ENCODE peak calls at places on chromosomes 11 and 22, in five cellular contexts. One of them, this sample, is unnamed.

GRCh38 chr11:54930930-54931329 is 224.3 kb downstream of the OR4A5 start:
- DNase-seq in MM.1S: no peak
- DNase-seq in body of pancreas: no peak
- DNase-seq in A673: no peak
- DNase-seq in breast epithelium: no peak
- DNase-seq in this sample: no peak

GRCh38 chr22:28942333-28942732 is 59.0 kb downstream of the ZNRF3 start:
- DNase-seq in A673: no peak
- DNase-seq in body of pancreas: no peak
- DNase-seq in MM.1S: no peak
- DNase-seq in breast epithelium: no peak
- DNase-seq in this sample: no peak

GRCh38 chr11:10377182-10377581 is 72.3 kb downstream of the ADM start:
- DNase-seq in A673: no peak
- DNase-seq in breast epithelium: no peak
- DNase-seq in body of pancreas: no peak
- DNase-seq in MM.1S: no peak
- DNase-seq in this sample: no peak

GRCh38 chr22:46775364-46775758 is 12.9 kb downstream of the TBC1D22A start:
- DNase-seq in body of pancreas: no peak
- DNase-seq in MM.1S: no peak
- DNase-seq in A673: no peak
- DNase-seq in breast epithelium: no peak
- DNase-seq in this sample: no peak

GRCh38 chr22:20909543-20910303 is 7.5 kb upstream of the CRKL start:
- DNase-seq in body of pancreas: no peak
- DNase-seq in breast epithelium: no peak
- DNase-seq in A673: no peak
- DNase-seq in MM.1S: peak; percentile 60
- DNase-seq in this sample: no peak

GRCh38 chr11:93662177-93662575 is 694 bp downstream of the CEP295 start:
- DNase-seq in A673: peak; percentile 37
- DNase-seq in breast epithelium: no peak
- DNase-seq in body of pancreas: no peak
- DNase-seq in MM.1S: peak; percentile 45
- DNase-seq in this sample: no peak

GRCh38 chr11:104968856-104969776 is 742 bp upstream of the CASP4 start:
- DNase-seq in body of pancreas: peak; percentile 48
- DNase-seq in MM.1S: no peak
- DNase-seq in breast epithelium: no peak
- DNase-seq in A673: peak; percentile 64
- DNase-seq in this sample: no peak

GRCh38 chr11:94304559-94304958 is at the start of gene IZUMO1R:
- DNase-seq in MM.1S: no peak
- DNase-seq in A673: no peak
- DNase-seq in body of pancreas: no peak
- DNase-seq in breast epithelium: no peak
- DNase-seq in this sample: no peak

GRCh38 chr11:122230387-122230760 is 114.4 kb upstream of the BLID start:
- DNase-seq in breast epithelium: no peak
- DNase-seq in MM.1S: no peak
- DNase-seq in body of pancreas: no peak
- DNase-seq in A673: no peak
- DNase-seq in this sample: no peak

GRCh38 chr22:36497910-36498669 is 8.8 kb downstream of the FOXRED2 start:
- DNase-seq in A673: no peak
- DNase-seq in MM.1S: no peak
- DNase-seq in body of pancreas: no peak
- DNase-seq in breast epithelium: no peak
- DNase-seq in this sample: no peak

GRCh38 chr11:95283653-95284052 is 52.7 kb upstream of the SESN3 start:
- DNase-seq in body of pancreas: no peak
- DNase-seq in A673: no peak
- DNase-seq in breast epithelium: no peak
- DNase-seq in MM.1S: no peak
- DNase-seq in this sample: no peak

GRCh38 chr11:74611369-74611861 is 19.0 kb downstream of the POLD3 start:
- DNase-seq in MM.1S: peak; percentile 58
- DNase-seq in A673: peak; percentile 77
- DNase-seq in breast epithelium: no peak
- DNase-seq in body of pancreas: no peak
- DNase-seq in this sample: peak; percentile 53

GRCh38 chr11:68037481-68038225 is 1.2 kb upstream of the TCIRG1 start:
- DNase-seq in MM.1S: no peak
- DNase-seq in body of pancreas: peak; percentile 74
- DNase-seq in A673: no peak
- DNase-seq in breast epithelium: no peak
- DNase-seq in this sample: peak; percentile 25

GRCh38 chr11:3225159-3225758 is 6.6 kb upstream of the MRGPRG start:
- DNase-seq in A673: no peak
- DNase-seq in MM.1S: no peak
- DNase-seq in body of pancreas: no peak
- DNase-seq in breast epithelium: no peak
- DNase-seq in this sample: no peak

GRCh38 chr11:132114185-132114584 is 743.8 kb downstream of the NTM start:
- DNase-seq in A673: peak; percentile 62
- DNase-seq in MM.1S: peak; percentile 24
- DNase-seq in breast epithelium: no peak
- DNase-seq in body of pancreas: peak; percentile 22
- DNase-seq in this sample: peak; percentile 2

GRCh38 chr11:94583885-94584500 is 16.8 kb downstream of the PIWIL4 start:
- DNase-seq in breast epithelium: no peak
- DNase-seq in MM.1S: no peak
- DNase-seq in body of pancreas: no peak
- DNase-seq in A673: no peak
- DNase-seq in this sample: no peak

GRCh38 chr11:83019888-83020579 is 51.7 kb downstream of the RAB30 start:
- DNase-seq in body of pancreas: no peak
- DNase-seq in A673: no peak
- DNase-seq in MM.1S: no peak
- DNase-seq in breast epithelium: no peak
- DNase-seq in this sample: no peak

GRCh38 chr11:14373941-14374646 is 15.1 kb upstream of the RRAS2 start:
- DNase-seq in MM.1S: no peak
- DNase-seq in body of pancreas: peak; percentile 33
- DNase-seq in A673: no peak
- DNase-seq in breast epithelium: no peak
- DNase-seq in this sample: peak; percentile 39

GRCh38 chr11:131868769-131869482 is 498.5 kb downstream of the NTM start:
- DNase-seq in breast epithelium: no peak
- DNase-seq in A673: peak; percentile 64
- DNase-seq in MM.1S: no peak
- DNase-seq in body of pancreas: no peak
- DNase-seq in this sample: no peak

GRCh38 chr11:25351091-25351803 is 854.4 kb downstream of the LUZP2 start:
- DNase-seq in body of pancreas: no peak
- DNase-seq in breast epithelium: no peak
- DNase-seq in MM.1S: no peak
- DNase-seq in A673: no peak
- DNase-seq in this sample: no peak

GRCh38 chr11:1908579-1908978 is 10.9 kb upstream of the TNNT3 start:
- DNase-seq in breast epithelium: no peak
- DNase-seq in MM.1S: no peak
- DNase-seq in A673: no peak
- DNase-seq in body of pancreas: no peak
- DNase-seq in this sample: no peak

GRCh38 chr11:44855138-44855849 is 95.4 kb downstream of the TP53I11 start:
- DNase-seq in A673: no peak
- DNase-seq in MM.1S: no peak
- DNase-seq in body of pancreas: no peak
- DNase-seq in breast epithelium: no peak
- DNase-seq in this sample: no peak

GRCh38 chr11:59263225-59263894 is 50.6 kb upstream of the MPEG1 start:
- DNase-seq in MM.1S: no peak
- DNase-seq in breast epithelium: no peak
- DNase-seq in A673: no peak
- DNase-seq in body of pancreas: peak; percentile 51
- DNase-seq in this sample: no peak

GRCh38 chr11:3094223-3094824 is 37.1 kb upstream of the CARS1 start:
- DNase-seq in body of pancreas: no peak
- DNase-seq in MM.1S: no peak
- DNase-seq in breast epithelium: peak; percentile 48
- DNase-seq in A673: no peak
- DNase-seq in this sample: no peak

GRCh38 chr11:72061739-72062396 is 18.5 kb downstream of the NUMA1 start:
- DNase-seq in body of pancreas: no peak
- DNase-seq in A673: no peak
- DNase-seq in breast epithelium: no peak
- DNase-seq in MM.1S: no peak
- DNase-seq in this sample: no peak

GRCh38 chr11:15800121-15800800 is 556.1 kb downstream of the SOX6 start:
- DNase-seq in A673: peak; percentile 35
- DNase-seq in body of pancreas: no peak
- DNase-seq in MM.1S: no peak
- DNase-seq in breast epithelium: no peak
- DNase-seq in this sample: no peak

GRCh38 chr11:1774886-1775285 is 11.2 kb upstream of the CTSD start:
- DNase-seq in body of pancreas: no peak
- DNase-seq in MM.1S: no peak
- DNase-seq in A673: no peak
- DNase-seq in breast epithelium: peak; percentile 36
- DNase-seq in this sample: no peak

GRCh38 chr11:73193251-73194033 is 24.6 kb upstream of the P2RY2 start:
- DNase-seq in breast epithelium: peak; percentile 48
- DNase-seq in body of pancreas: no peak
- DNase-seq in A673: no peak
- DNase-seq in MM.1S: no peak
- DNase-seq in this sample: no peak

GRCh38 chr11:30244255-30244654 is 13.4 kb downstream of the FSHB start:
- DNase-seq in body of pancreas: no peak
- DNase-seq in A673: peak; percentile 30
- DNase-seq in breast epithelium: no peak
- DNase-seq in MM.1S: no peak
- DNase-seq in this sample: no peak

DNA sequence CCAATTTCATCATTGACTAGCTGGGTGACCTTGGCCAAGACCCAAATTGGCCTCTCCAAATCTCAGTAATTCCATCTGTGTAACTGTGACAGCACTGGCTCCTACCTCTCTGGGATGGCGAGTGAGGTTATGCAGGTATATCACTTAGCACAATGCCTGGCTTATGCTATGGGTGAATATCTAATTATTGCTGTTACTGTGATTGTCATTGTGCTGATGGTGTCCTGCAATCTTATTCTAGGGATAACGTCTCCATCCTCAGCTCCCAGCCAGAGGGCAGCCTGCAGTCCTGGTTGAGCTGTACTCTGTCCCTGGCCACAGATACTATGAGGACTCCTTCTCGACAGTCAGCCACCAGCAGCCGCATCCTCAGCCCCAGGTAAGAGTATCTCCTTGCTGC is 164.8 kb upstream of the SEZ6L start:
- DNase-seq in breast epithelium: no peak
- DNase-seq in body of pancreas: no peak
- DNase-seq in MM.1S: no peak
- DNase-seq in A673: no peak
- DNase-seq in this sample: no peak
- H3K4me3 ChIP-seq in breast epithelium: no peak overlapping the region
- H3K4me3 ChIP-seq in body of pancreas: no peak overlapping the region
- H3K4me3 ChIP-seq in MM.1S: no peak overlapping the region
- H3K4me3 ChIP-seq in A673: no peak overlapping the region
- H3K4me3 ChIP-seq in this sample: no peak overlapping the region

GRCh38 chr22:42976131-42976530 is 38.8 kb downstream of the PACSIN2 start:
- DNase-seq in body of pancreas: no peak
- DNase-seq in A673: no peak
- DNase-seq in breast epithelium: no peak
- DNase-seq in MM.1S: no peak
- DNase-seq in this sample: no peak

GRCh38 chr22:42976534-42976933 is 38.4 kb downstream of the PACSIN2 start:
- DNase-seq in A673: no peak
- DNase-seq in breast epithelium: no peak
- DNase-seq in MM.1S: no peak
- DNase-seq in body of pancreas: no peak
- DNase-seq in this sample: no peak

GRCh38 chr22:42979606-42980005 is 35.3 kb downstream of the PACSIN2 start:
- DNase-seq in A673: no peak
- DNase-seq in MM.1S: no peak
- DNase-seq in body of pancreas: no peak
- DNase-seq in breast epithelium: no peak
- DNase-seq in this sample: no peak

GRCh38 chr22:42977574-42977973 is 37.4 kb downstream of the PACSIN2 start:
- DNase-seq in breast epithelium: no peak
- DNase-seq in MM.1S: no peak
- DNase-seq in A673: no peak
- DNase-seq in body of pancreas: no peak
- DNase-seq in this sample: no peak

GRCh38 chr22:42978453-42979103 is 36.4 kb downstream of the PACSIN2 start:
- DNase-seq in breast epithelium: no peak
- DNase-seq in body of pancreas: no peak
- DNase-seq in MM.1S: no peak
- DNase-seq in A673: no peak
- DNase-seq in this sample: no peak
- H3K4me1 ChIP-seq in breast epithelium: peaks cover 9% of the 10 kb centered on the region
- H3K4me1 ChIP-seq in body of pancreas: peaks cover 39% of the 10 kb centered on the region
- H3K4me1 ChIP-seq in MM.1S: no peaks in the 10 kb centered on the region
- H3K4me1 ChIP-seq in A673: peaks cover 10% of the 10 kb centered on the region
- H3K4me1 ChIP-seq in this sample: peaks cover 4% of the 10 kb centered on the region

GRCh38 chr11:46557684-46558151 is 36.1 kb downstream of the AMBRA1 start:
- DNase-seq in A673: no peak
- DNase-seq in MM.1S: no peak
- DNase-seq in body of pancreas: no peak
- DNase-seq in breast epithelium: no peak
- DNase-seq in this sample: no peak

GRCh38 chr11:46554205-46555162 is 39.3 kb downstream of the AMBRA1 start:
- DNase-seq in breast epithelium: no peak
- DNase-seq in A673: peak; percentile 56
- DNase-seq in body of pancreas: no peak
- DNase-seq in MM.1S: no peak
- DNase-seq in this sample: no peak

GRCh38 chr11:46551261-46551660 is 42.6 kb downstream of the AMBRA1 start:
- DNase-seq in A673: no peak
- DNase-seq in breast epithelium: no peak
- DNase-seq in MM.1S: no peak
- DNase-seq in body of pancreas: no peak
- DNase-seq in this sample: no peak

GRCh38 chr11:46553746-46554204 is 40.0 kb downstream of the AMBRA1 start:
- DNase-seq in body of pancreas: no peak
- DNase-seq in A673: no peak
- DNase-seq in breast epithelium: no peak
- DNase-seq in MM.1S: no peak
- DNase-seq in this sample: no peak

GRCh38 chr11:46555269-46556054 is 38.4 kb downstream of the AMBRA1 start:
- DNase-seq in breast epithelium: no peak
- DNase-seq in body of pancreas: no peak
- DNase-seq in A673: no peak
- DNase-seq in MM.1S: no peak
- DNase-seq in this sample: no peak
- H3K4me3 ChIP-seq in breast epithelium: no peak overlapping the region
- H3K4me3 ChIP-seq in body of pancreas: no peak overlapping the region
- H3K4me3 ChIP-seq in A673: no peak overlapping the region
- H3K4me3 ChIP-seq in MM.1S: no peak overlapping the region
- H3K4me3 ChIP-seq in this sample: no peak overlapping the region

DNA sequence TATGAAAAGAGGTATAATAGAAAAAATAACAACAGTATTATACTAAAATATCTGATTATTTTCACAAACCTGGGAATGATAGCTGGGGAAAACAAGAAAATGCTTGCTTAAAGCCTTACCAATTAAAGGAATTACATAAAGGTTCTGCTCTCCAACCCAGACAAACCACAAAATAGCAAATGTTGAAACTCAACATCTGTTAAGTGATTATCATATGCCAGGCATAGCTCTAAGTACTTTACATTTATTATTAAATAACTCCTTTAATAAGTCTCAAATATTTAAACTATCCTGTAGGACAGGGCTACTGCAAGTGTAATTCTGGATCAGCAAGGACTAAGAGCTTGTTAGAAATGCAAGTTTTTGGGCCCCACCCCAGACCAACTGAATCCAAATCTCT is 20.1 kb downstream of the OR10A6 start:
- DNase-seq in breast epithelium: no peak
- DNase-seq in MM.1S: no peak
- DNase-seq in A673: no peak
- DNase-seq in body of pancreas: no peak
- DNase-seq in this sample: no peak
- H3K4me1 ChIP-seq in breast epithelium: no peaks in the 10 kb centered on the region
- H3K4me1 ChIP-seq in MM.1S: no peaks in the 10 kb centered on the region
- H3K4me1 ChIP-seq in A673: no peaks in the 10 kb centered on the region
- H3K4me1 ChIP-seq in body of pancreas: peaks cover 13% of the 10 kb centered on the region
- H3K4me1 ChIP-seq in this sample: no peaks in the 10 kb centered on the region

This sample was measured in CD4-positive, CD25-positive, alpha-beta regulatory T cell.